ENCODE peak calls at places on chromosomes 1 and 21, in seven cellular contexts. N is suprapubic skin, D is heart left ventricle, C is IMR-90, L is gastrocnemius medialis, R is spleen, I is A549. K is an unnamed sample.
A peak's percentile ranks its signal among the peaks of the same experiment; 100 is the strongest.

GRCh38 chr1:15870421-15870820 is 22.9 kb downstream of the SPEN start:
- DNase-seq in I (no peak), R (no peak), D (no peak), N (no peak), C (peak; percentile 33), L (no peak), K (no peak)

GRCh38 chr1:181588631-181589030 is 105.3 kb downstream of the CACNA1E start:
- DNase-seq in D (no peak), I (no peak), C (no peak), L (no peak), R (no peak), N (no peak), K (no peak)

GRCh38 chr1:245129321-245129720 is 25.5 kb upstream of the KIF26B start:
- DNase-seq in I (no peak), C (no peak), L (no peak), R (peak; percentile 42), N (no peak), D (no peak), K (no peak)

GRCh38 chr1:208857471-208857870 is 613.3 kb upstream of the PLXNA2 start:
- DNase-seq in R (no peak), N (no peak), I (no peak), L (no peak), C (no peak), D (no peak), K (no peak)

GRCh38 chr1:3320246-3321152 is 134.0 kb upstream of the ARHGEF16 start:
- DNase-seq in N (no peak), D (no peak), I (no peak), R (no peak), C (peak; percentile 25), L (no peak), K (no peak)

GRCh38 chr1:197776348-197777082 is 1.2 kb upstream of the DENND1B start:
- DNase-seq in D (no peak), C (peak; percentile 93), L (no peak), N (no peak), R (no peak), I (no peak), K (no peak)

GRCh38 chr1:157284446-157284845 is 146.3 kb upstream of the ETV3 start:
- DNase-seq in N (no peak), R (no peak), L (no peak), C (no peak), I (no peak), D (no peak), K (no peak)

GRCh38 chr1:15362737-15363128 is 47.0 kb upstream of the EFHD2 start:
- DNase-seq in D (no peak), I (no peak), C (no peak), R (no peak), N (no peak), L (no peak), K (no peak)

GRCh38 chr1:61156576-61157239 is 74.3 kb downstream of the NFIA start:
- DNase-seq in I (no peak), L (no peak), N (no peak), D (no peak), R (no peak), C (no peak), K (no peak)
- H3K4me3 ChIP-seq in I (no peak overlapping the region), L (no peak overlapping the region), N (no peak overlapping the region), D (no peak overlapping the region), R (no peak overlapping the region), C (no peak overlapping the region), K (no peak overlapping the region)

DNA sequence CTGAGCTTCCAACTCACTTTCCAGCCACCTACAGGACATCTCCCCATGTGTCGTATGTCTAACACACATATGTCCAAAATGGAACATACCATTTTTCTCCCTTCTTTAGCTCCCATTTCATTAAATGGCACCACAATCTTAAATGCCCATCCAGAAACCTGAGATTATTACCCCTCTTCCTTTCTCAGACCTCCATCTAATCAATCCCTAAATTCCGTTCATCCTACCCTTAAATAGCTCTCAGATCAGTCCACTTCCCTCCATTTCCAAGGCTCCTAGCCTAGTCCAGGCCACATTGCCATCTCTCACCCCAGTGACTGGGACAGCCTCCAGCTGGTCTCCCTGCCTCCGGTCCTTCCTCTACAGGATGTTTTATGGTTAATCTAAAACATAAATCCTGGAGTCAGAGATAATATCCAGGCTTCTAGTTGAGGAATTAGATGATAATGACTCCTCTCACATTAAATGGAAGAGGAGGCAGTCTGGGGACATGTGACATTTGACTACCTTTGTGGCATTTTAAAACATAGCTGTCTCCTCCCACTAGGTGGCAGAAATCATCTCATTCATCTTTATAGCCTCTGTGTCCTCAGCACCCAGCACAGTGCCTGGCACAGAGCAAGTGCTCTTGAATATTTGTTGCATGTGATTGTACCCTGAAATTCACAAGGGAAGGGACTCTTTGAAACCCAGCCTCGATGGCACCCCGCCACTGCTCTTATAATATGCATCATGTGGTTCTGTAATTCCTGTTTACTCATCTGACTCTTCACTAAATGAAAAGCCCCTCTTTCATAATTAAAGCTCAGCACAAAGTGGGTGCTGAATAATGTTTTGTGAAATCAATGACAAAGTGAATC is 102.3 kb downstream of the TMEM53 start:
- DNase-seq in I (no peak), N (no peak), C (no peak), L (no peak), R (no peak), D (no peak), K (no peak)
- TF ChIP-seq CTCF in I (peak; percentile 44), N (no peak), C (peak; percentile 21), L (no peak), R (peak; percentile 57), D (peak; percentile 26), K (no peak)

DNA sequence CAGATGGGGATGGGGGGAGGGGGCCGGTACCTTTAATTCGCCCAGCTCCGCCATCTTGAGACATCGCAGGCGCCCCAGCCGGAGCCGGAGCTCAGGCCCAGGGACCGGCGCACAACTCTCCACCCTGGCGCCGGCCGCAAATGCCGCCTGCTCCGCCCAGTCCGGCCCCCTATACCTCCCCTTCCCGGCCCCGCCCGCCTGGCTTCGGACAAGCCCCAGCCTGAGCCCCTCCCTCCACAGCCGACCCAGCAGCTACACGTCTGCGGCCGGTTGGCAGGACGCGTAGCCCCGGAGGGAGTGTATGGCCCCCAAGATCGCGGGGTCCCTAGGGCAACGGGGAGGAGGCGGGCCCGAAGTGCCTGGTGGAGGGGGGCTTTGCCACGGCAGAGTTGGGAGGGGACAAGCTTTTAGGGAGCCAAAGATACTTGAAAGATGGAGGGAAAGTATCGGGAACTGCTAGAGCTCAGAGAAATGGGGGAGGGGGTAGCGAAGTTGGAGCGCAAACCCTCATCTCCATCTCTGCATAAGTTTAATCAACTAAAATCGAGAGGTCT is at the start of gene PIAS3:
- DNase-seq in L (peak; percentile 95), C (peak; percentile 93), I (peak; percentile 93), D (peak; percentile 98), N (peak; percentile 98), R (peak; percentile 99), K (peak; percentile 99)
- TF ChIP-seq POLR2A in L (peak; percentile 85), C (no peak), I (peak; percentile 43), D (peak; percentile 91), N (no peak), R (peak; percentile 63), K (no peak)

DNA sequence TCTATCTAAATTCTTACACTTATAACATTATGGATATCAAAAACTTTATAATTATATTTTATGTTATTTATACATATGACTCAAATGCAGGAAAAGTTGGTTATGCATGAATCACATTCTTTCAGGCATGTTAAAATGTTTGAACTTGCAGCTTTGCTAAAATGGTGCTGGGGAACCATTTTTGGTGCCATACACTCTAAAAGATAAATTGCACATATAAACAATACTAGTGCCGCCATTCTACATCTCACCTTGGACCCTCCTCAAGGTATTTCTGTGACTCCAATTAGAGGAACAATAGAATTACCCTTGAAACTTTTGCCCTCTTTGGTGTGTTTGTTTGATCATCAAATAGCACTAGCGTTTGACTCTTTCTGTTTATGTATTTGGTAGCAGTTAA is 980 bp downstream of the PRKACB start:
- DNase-seq in L (no peak), C (peak; percentile 23), I (no peak), N (no peak), R (no peak), D (no peak), K (no peak)
- H3K4me3 ChIP-seq in L (no peak overlapping the region), C (no peak overlapping the region), I (no peak overlapping the region), N (peak overlapping the region; percentile 25), R (peak overlapping the region; percentile 40), D (no peak overlapping the region), K (no peak overlapping the region)

DNA sequence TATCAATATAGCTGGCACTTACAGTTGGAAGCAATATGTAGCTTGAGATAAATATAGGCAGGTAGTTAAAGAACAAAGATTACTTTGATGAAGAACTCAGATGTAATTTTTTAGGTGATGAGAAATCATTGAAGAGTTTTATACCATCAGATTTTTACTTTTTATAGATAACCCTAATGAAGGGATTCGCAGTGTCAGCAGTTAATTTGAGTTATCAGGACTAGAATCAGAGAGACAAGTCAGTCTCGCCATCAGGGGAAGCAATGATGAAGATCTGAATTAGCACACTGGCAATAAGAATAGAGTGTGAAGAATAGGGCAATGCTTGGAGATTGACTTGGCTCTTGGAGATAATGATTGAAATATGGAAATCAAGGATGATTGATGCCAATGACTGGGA is 342.5 kb downstream of the PDE4B start:
- DNase-seq in I (no peak), L (no peak), D (no peak), C (no peak), R (no peak), N (no peak), K (no peak)
- TF ChIP-seq CTCF in I (no peak), L (no peak), D (no peak), C (no peak), R (no peak), N (no peak), K (no peak)

DNA sequence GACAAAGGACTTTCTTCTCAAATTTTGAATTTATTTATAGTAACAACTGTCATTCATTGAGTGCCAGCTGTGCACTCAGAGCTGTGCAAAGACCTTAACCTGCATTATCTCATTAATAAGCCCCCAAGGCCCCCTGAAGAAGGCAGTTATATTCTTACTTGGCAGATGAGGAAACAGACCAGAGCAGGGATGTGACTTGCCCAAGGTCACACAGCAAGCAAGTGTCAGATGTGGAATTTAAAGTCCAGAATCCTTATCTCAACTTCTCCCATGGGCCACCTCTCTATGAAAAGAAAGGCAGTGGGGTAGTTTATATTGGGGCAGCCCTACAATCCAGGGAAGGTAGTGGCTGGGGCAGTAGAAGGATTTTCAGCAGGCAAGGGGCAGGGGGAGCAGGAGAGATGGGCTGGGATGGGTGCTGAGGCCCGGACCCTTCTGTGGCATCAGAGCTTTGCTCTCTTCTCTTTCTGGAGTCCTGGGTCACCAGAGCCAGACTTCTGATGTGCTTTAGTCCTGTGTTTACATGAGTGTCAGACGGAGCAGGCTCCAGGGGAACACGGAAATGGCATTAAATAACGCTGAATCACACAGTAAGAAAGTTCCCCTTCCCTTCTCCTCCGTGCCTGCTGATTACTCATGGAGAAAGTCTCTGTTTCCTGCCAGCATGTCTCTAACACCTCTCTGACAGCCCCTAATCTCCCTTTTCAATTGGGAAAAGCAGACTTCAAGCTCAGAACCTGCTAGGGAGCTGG is 39.5 kb downstream of the EPHB2 start:
- DNase-seq in C (peak; percentile 98), R (no peak), L (no peak), D (no peak), N (no peak), I (peak; percentile 88), K (peak; percentile 52)
- TF ChIP-seq POLR2A in C (peak; percentile 67), R (no peak), L (no peak), D (no peak), N (no peak), I (no peak), K (no peak)

GRCh38 chr1:44714944-44715571 is 15.9 kb downstream of the RNU5D-1 start:
- DNase-seq in D (peak; percentile 43), R (peak; percentile 81), C (peak; percentile 73), I (peak; percentile 75), L (peak; percentile 22), N (no peak), K (no peak)
- H3K4me3 ChIP-seq in D (no peak overlapping the region), R (no peak overlapping the region), C (no peak overlapping the region), I (no peak overlapping the region), L (no peak overlapping the region), N (no peak overlapping the region), K (no peak overlapping the region)

GRCh38 chr21:45357436-45358260 is 47.3 kb upstream of the COL18A1 start:
- DNase-seq in D (peak; percentile 74), I (no peak), R (no peak), C (no peak), L (peak; percentile 30), N (peak; percentile 83), K (no peak)
- TF ChIP-seq CTCF in D (no peak), I (no peak), R (no peak), C (peak; percentile 4), L (no peak), N (no peak), K (no peak)